ENCODE peak calls at places on chromosomes 6 and 20, in eight cellular contexts. E is astrocyte of the spinal cord, G is heart right ventricle, L is right atrium auricular region, R is endothelial cell of umbilical vein, K is dorsolateral prefrontal cortex, X is MM.1S, H is omental fat pad. T is an unnamed sample.

GRCh38 chr6:139236105-139236504 is 55.7 kb downstream of the TXLNB start:
- DNase-seq in E (no peak), G (no peak), L (no peak), R (no peak), K (no peak), X (no peak), H (no peak), T (no peak)

GRCh38 chr6:111995409-111995808 is 58.5 kb upstream of the CCN6 start:
- DNase-seq in E (peak), G (no peak), L (no peak), R (no peak), K (no peak), X (no peak), H (no peak), T (no peak)

GRCh38 chr6:30942338-30943060 is 1.7 kb downstream of the MUCL3 start:
- DNase-seq in E (peak), G (peak), L (peak), R (peak), K (no peak), X (no peak), H (peak), T (no peak)

GRCh38 chr6:139173822-139174221 is 38.9 kb downstream of the HECA start:
- DNase-seq in E (no peak), G (no peak), L (no peak), R (no peak), K (no peak), X (no peak), H (no peak), T (no peak)

GRCh38 chr6:29759457-29759856 is 36.2 kb downstream of the HLA-F start:
- DNase-seq in E (no peak), G (no peak), L (no peak), R (peak), K (no peak), X (no peak), H (no peak), T (no peak)

GRCh38 chr6:582370-582769 is 74.5 kb downstream of the HUS1B start:
- DNase-seq in E (peak), G (no peak), L (no peak), R (no peak), K (no peak), X (no peak), H (no peak), T (no peak)

GRCh38 chr6:54847799-54848597 is 1.4 kb downstream of the FAM83B start:
- DNase-seq in E (no peak), G (no peak), L (no peak), R (no peak), K (no peak), X (no peak), H (no peak), T (no peak)

GRCh38 chr20:55266361-55266760 is 739.0 kb downstream of the CBLN4 start:
- DNase-seq in E (no peak), G (no peak), L (no peak), R (no peak), K (no peak), X (no peak), H (no peak), T (no peak)

GRCh38 chr6:33985333-33985751 is 160.5 kb downstream of the GRM4 start:
- DNase-seq in E (no peak), G (no peak), L (no peak), R (no peak), K (peak), X (no peak), H (no peak), T (no peak)

GRCh38 chr6:18101271-18101670 is 21.2 kb downstream of the NHLRC1 start:
- DNase-seq in E (peak), G (no peak), L (no peak), R (no peak), K (no peak), X (no peak), H (no peak), T (no peak)

GRCh38 chr6:87716928-87717655 is 15.1 kb upstream of the AKIRIN2 start:
- DNase-seq in E (no peak), G (peak), L (no peak), R (no peak), K (no peak), X (no peak), H (no peak), T (no peak)

GRCh38 chr6:106927531-106928398 is 46.8 kb downstream of the CD24 start:
- DNase-seq in E (peak), G (peak), L (no peak), R (peak), K (no peak), X (peak), H (no peak), T (peak)

GRCh38 chr6:149094156-149094555 is 223.4 kb upstream of the TAB2 start:
- DNase-seq in E (peak), G (no peak), L (no peak), R (no peak), K (no peak), X (no peak), H (no peak), T (no peak)

GRCh38 chr6:152423216-152424103 is 213.7 kb downstream of the SYNE1 start:
- DNase-seq in E (no peak), G (no peak), L (no peak), R (no peak), K (no peak), X (no peak), H (no peak), T (no peak)

GRCh38 chr6:112036088-112036637 is 17.7 kb upstream of the CCN6 start:
- DNase-seq in E (no peak), G (no peak), L (no peak), R (no peak), K (no peak), X (no peak), H (no peak), T (no peak)

DNA sequence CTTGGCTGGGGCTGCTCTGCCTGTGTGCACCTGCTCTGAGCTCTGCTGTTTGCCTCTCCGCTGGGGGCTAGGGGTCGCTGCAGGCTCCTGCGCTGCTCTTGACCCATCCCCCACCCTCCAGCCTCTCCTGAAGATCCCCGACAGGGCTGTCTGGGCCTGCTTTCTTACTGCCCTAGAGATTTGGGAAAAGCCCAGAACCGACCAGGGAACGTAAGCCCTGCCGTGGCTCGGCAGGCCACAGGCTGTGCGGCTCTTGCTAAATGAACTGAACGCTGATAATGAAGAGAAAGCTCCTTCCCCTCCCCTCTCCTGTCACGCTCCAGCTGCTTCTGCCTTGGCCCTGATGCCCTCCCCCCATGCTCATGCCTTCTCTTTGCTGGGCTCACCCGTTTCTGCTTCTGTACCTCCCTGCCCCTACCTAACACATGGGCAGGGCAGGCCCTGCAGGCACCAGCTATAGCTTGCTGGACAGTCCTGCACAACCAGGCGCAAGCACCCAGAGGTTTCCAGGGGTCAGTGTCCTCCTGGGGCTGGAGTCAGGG is 32.0 kb upstream of the PCMTD2 start:
- DNase-seq in E (peak), G (peak), L (no peak), R (peak), K (no peak), X (no peak), H (no peak), T (no peak)
- TF ChIP-seq CTCF in E (peak), G (peak), L (no peak), R (peak), K (no peak), X (no peak), H (no peak), T (peak)

GRCh38 chr6:136826216-136826615 is 3.8 kb downstream of the PEX7 start:
- DNase-seq in E (no peak), G (no peak), L (no peak), R (no peak), K (no peak), X (no peak), H (no peak), T (no peak)

GRCh38 chr6:136822051-136822378 is 377 bp upstream of the PEX7 start:
- DNase-seq in E (no peak), G (no peak), L (no peak), R (no peak), K (peak), X (no peak), H (no peak), T (peak)

GRCh38 chr6:136822379-136823127 is at the start of gene PEX7:
- DNase-seq in E (peak), G (peak), L (peak), R (peak), K (peak), X (peak), H (peak), T (peak)

GRCh38 chr6:136820541-136820940 is 1.9 kb upstream of the PEX7 start:
- DNase-seq in E (no peak), G (peak), L (no peak), R (no peak), K (no peak), X (no peak), H (no peak), T (no peak)

DNA sequence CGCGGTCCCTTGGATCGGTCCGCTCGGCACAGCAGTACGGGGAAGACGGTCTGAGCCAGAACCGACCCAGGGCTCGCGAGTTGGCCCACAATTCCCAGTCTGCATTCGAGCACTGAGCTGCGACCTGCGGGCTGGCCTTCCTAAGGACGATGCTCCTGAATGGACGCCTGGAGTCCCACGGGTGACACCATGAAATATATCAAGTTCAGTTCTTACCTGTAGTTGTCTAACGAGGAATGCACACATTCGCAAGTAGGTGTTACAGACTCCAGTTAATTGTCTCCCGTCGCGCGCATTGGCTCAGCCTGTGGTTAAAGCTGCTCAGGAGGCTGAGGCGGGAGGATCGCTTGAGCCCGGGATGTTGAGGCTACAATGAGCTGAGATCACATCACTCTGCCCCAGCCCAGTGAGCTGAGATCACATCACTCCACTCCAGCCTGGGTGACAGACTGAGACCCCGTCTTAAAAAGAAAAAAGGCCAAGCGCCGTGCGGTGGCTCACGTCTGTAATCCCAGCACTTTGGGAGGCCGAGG is 802 bp downstream of the PEX7 start:
- DNase-seq in E (no peak), G (no peak), L (no peak), R (no peak), K (no peak), X (no peak), H (no peak), T (no peak)
- TF ChIP-seq CTCF in E (no peak), G (no peak), L (no peak), R (no peak), K (no peak), X (no peak), H (no peak), T (no peak)

GRCh38 chr6:160859822-160860221 is 131.7 kb upstream of the MAP3K4 start:
- DNase-seq in E (no peak), G (no peak), L (no peak), R (no peak), K (no peak), X (no peak), H (no peak), T (no peak)

GRCh38 chr6:160863782-160864181 is 127.8 kb upstream of the MAP3K4 start:
- DNase-seq in E (no peak), G (no peak), L (no peak), R (no peak), K (no peak), X (no peak), H (no peak), T (no peak)

GRCh38 chr6:160858886-160859285 is 132.7 kb upstream of the MAP3K4 start:
- DNase-seq in E (no peak), G (no peak), L (no peak), R (no peak), K (no peak), X (no peak), H (no peak), T (no peak)

DNA sequence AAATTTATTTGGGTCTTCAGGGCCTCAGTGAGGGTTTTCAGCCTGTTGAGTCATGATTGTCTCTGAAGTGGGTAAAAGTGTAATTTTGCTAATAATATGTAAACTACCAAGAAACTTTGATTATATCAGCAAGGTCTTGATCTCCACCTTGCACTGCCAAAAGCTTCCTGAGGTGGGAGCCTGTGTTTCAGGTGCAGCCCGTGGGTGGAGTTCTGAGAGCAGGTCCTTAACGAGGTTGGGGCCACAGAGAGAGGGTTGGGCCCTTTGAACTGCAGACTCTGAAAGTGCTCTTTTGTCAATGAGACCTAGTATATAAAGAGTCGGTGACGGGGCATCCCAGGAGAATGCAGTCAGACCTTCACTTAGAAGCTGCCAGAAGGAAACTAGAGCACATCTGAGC is 129.7 kb upstream of the MAP3K4 start:
- DNase-seq in E (no peak), G (no peak), L (no peak), R (no peak), K (no peak), X (no peak), H (no peak), T (no peak)
- TF ChIP-seq CTCF in E (no peak), G (no peak), L (no peak), R (no peak), K (no peak), X (no peak), H (no peak), T (no peak)

DNA sequence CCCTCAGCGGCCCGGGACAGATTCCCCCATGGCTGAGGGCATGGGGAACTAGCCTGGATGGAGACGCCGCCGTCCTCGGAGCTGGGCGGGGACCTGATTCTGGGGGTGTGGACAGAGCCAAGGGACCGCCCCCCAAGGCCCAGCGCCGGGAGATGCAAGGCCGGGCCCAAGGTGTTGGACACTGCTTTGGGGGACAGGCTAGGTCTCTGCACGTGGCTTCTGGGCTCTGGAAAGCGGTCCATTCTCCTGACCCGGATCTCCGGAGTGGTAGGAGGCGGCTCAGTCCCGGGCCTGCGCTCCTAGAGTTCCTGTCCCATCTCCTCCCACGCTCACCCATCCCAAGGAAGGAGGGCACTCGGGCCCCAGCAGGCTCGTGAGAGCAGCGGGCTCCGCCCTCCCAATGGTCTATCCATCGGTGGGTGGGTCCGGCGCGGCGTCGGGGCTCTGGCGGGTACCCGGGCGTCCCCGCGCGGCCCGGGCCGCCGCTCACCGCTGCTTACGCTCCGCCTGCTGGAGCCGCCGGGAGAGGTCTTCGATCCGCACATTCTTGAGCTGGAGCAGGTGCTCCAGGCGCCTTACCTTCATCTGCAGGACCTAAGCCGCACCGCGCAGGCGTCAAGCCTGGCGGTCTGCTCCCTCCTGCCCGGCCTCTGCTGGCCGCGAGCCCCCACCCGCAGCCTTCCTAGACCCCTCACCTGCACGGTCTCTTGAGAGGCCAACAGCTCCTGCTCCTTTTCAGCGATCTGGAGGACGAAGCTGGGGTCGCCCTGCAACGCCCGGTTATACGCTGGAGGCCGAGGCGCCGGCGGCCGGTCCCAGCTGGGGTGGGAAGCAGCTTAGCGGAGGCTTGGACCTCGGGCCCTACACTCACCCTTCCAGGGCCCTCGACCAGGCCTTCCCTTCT is 3.3 kb downstream of the SPEF1 start:
- DNase-seq in E (no peak), G (peak), L (peak), R (peak), K (peak), X (no peak), H (no peak), T (peak)
- TF ChIP-seq CTCF in E (no peak), G (no peak), L (no peak), R (no peak), K (no peak), X (no peak), H (no peak), T (no peak)

DNA sequence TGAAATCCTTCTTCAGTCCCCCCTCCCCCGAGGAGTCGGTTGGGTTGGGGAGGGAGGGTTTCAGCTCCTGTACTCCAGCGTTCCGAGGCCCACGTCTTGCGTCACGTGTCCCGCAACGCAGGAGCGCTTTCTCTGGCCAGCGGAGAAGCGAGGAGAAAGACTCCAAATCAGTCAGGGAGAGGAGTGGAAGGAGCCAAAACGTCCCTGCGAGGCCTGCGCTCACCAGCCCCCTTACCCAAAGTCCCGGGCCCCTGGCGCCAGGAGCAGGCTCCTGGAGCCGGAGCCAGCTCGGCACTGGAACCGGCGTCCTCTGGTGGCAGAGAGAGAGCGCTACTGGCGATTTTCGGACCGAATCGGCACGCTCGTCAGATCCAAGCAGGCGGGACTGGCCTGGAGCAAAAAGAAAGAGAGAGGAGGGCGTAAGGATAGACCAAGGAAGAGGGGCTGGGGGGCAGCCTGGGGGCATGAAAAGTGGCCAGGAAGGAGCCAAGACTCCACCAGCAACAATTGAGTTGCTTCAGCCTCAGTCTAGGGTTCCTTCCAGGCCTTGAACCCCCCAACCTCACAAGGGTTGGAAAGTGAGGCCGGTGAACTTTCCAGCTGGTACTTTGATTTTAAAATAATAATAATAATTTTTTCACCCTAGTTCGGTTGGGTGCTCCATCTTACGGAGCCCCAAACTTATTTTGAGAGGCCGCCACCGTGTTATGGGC is at the start of gene GNAS:
- DNase-seq in E (peak), G (peak), L (no peak), R (peak), K (peak), X (no peak), H (no peak), T (peak)
- TF ChIP-seq CTCF in E (peak), G (peak), L (peak), R (peak), K (peak), X (peak), H (no peak), T (peak)

DNA sequence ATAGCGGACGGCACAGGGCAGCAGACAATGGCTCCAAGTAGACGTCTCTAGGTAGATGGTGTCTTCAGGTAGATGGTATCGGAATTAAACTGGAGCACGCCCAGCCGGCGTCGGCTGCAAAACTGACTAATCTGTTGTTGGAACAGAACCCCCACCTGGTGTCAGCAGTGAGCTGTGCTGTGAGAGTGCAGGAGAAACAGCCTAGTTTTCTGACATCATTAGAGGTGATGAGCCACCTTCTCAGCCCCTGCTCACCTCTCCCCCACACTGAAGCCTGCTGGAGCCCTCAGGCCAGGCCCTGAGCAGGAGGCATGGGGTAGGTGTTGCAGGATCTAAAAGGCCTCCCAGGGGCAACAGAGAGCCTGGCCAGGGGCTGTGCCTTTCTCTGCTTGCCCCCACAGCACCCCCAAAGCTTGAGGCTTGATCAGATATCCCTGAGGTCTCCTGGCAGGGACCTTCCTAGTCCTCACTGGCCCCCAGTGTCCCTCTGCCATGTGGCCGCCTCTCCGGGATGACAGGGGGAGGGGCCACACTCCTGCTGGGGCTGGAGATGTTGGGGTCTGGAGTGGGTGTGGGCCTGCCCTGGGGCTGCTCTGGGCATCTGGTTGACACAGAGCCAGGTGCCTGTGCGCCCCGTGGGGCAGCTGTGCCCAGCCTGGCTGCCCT is 6.9 kb upstream of the HELZ2 start:
- DNase-seq in E (peak), G (no peak), L (no peak), R (peak), K (peak), X (peak), H (no peak), T (peak)
- TF ChIP-seq CTCF in E (peak), G (peak), L (no peak), R (peak), K (no peak), X (peak), H (no peak), T (peak)

GRCh38 chr6:166772518-166772917 is 145.5 kb upstream of the RPS6KA2 start:
- DNase-seq in E (no peak), G (no peak), L (peak), R (no peak), K (no peak), X (no peak), H (no peak), T (no peak)
- TF ChIP-seq CTCF in E (peak), G (no peak), L (no peak), R (no peak), K (no peak), X (no peak), H (no peak), T (peak)

GRCh38 chr6:43934183-43934802 is 164.3 kb downstream of the VEGFA start:
- DNase-seq in E (no peak), G (no peak), L (no peak), R (no peak), K (peak), X (no peak), H (no peak), T (no peak)
- TF ChIP-seq CTCF in E (no peak), G (no peak), L (no peak), R (no peak), K (no peak), X (no peak), H (no peak), T (no peak)

DNA sequence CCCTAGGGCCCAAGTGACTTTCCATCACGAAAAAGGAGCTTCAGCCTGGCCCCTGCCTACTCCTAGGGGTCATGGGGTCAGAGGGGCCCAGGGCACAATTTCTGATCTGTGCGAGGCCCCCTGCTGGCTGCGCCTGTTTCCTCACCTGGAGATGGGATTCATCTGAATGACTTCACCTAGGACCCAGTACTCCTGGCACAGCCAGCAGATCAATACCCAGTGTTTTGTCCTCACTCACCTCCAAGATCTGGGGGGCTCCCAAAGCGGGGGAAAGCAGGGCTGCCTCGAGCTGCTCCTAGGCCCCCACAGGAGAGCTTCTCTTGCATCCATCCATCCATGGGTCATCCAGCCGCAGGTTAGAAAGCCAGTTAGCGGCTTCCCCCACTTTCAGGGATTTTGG is 33.8 kb downstream of the CD40 start:
- DNase-seq in E (no peak), G (no peak), L (no peak), R (no peak), K (no peak), X (peak), H (no peak), T (peak)
- TF ChIP-seq CTCF in E (peak), G (peak), L (no peak), R (peak), K (no peak), X (peak), H (no peak), T (peak)

T was measured in GM13977.